ENCODE peak calls at places on chromosomes 12 and 14, in seven cellular contexts. One of them, this sample, is unnamed.
A peak's percentile ranks its signal among the peaks of the same experiment; 100 is the strongest.

GRCh38 chr12:4241592-4241991 is 32.0 kb upstream of the CCND2 start:
- DNase-seq in HFF-Myc: no peak
- DNase-seq in fibroblast of lung: no peak
- DNase-seq in GDM1: no peak
- DNase-seq in mucosa of descending colon: no peak
- DNase-seq in NCI-H1694: no peak
- DNase-seq in sigmoid colon: no peak
- DNase-seq in this sample: no peak

GRCh38 chr12:14185441-14186192 is 179.9 kb upstream of the ATF7IP start:
- DNase-seq in HFF-Myc: peak; percentile 22
- DNase-seq in fibroblast of lung: peak; percentile 37
- DNase-seq in GDM1: no peak
- DNase-seq in mucosa of descending colon: no peak
- DNase-seq in NCI-H1694: peak; percentile 81
- DNase-seq in sigmoid colon: no peak
- DNase-seq in this sample: peak; percentile 70

GRCh38 chr12:80086025-80086424 is 13.3 kb upstream of the OTOGL start:
- DNase-seq in HFF-Myc: no peak
- DNase-seq in fibroblast of lung: no peak
- DNase-seq in GDM1: no peak
- DNase-seq in mucosa of descending colon: no peak
- DNase-seq in NCI-H1694: no peak
- DNase-seq in sigmoid colon: no peak
- DNase-seq in this sample: no peak

GRCh38 chr14:99619873-99620834 is 16.1 kb upstream of the CCDC85C start:
- DNase-seq in HFF-Myc: no peak
- DNase-seq in fibroblast of lung: no peak
- DNase-seq in GDM1: no peak
- DNase-seq in mucosa of descending colon: no peak
- DNase-seq in NCI-H1694: no peak
- DNase-seq in sigmoid colon: no peak
- DNase-seq in this sample: no peak

GRCh38 chr12:27226319-27226984 is 17.6 kb upstream of the STK38L start:
- DNase-seq in HFF-Myc: no peak
- DNase-seq in fibroblast of lung: no peak
- DNase-seq in GDM1: no peak
- DNase-seq in mucosa of descending colon: no peak
- DNase-seq in NCI-H1694: no peak
- DNase-seq in sigmoid colon: no peak
- DNase-seq in this sample: peak; percentile 82

GRCh38 chr12:67915335-67915851 is 73.9 kb upstream of the IFNG-AS1 start:
- DNase-seq in HFF-Myc: no peak
- DNase-seq in fibroblast of lung: no peak
- DNase-seq in GDM1: no peak
- DNase-seq in mucosa of descending colon: no peak
- DNase-seq in NCI-H1694: no peak
- DNase-seq in sigmoid colon: no peak
- DNase-seq in this sample: no peak

GRCh38 chr12:573226-573625 is 90.0 kb downstream of the NINJ2 start:
- DNase-seq in HFF-Myc: no peak
- DNase-seq in fibroblast of lung: no peak
- DNase-seq in GDM1: no peak
- DNase-seq in mucosa of descending colon: no peak
- DNase-seq in NCI-H1694: no peak
- DNase-seq in sigmoid colon: peak; percentile 7
- DNase-seq in this sample: no peak

GRCh38 chr12:108702534-108702933 is 28.8 kb downstream of the CORO1C start:
- DNase-seq in HFF-Myc: no peak
- DNase-seq in fibroblast of lung: no peak
- DNase-seq in GDM1: no peak
- DNase-seq in mucosa of descending colon: no peak
- DNase-seq in NCI-H1694: no peak
- DNase-seq in sigmoid colon: no peak
- DNase-seq in this sample: no peak

GRCh38 chr12:124718458-124718857 is 145.2 kb downstream of the SCARB1 start:
- DNase-seq in HFF-Myc: no peak
- DNase-seq in fibroblast of lung: no peak
- DNase-seq in GDM1: no peak
- DNase-seq in mucosa of descending colon: no peak
- DNase-seq in NCI-H1694: no peak
- DNase-seq in sigmoid colon: no peak
- DNase-seq in this sample: no peak

GRCh38 chr12:10268037-10268436 is 39.6 kb upstream of the KLRD1 start:
- DNase-seq in HFF-Myc: no peak
- DNase-seq in fibroblast of lung: no peak
- DNase-seq in GDM1: no peak
- DNase-seq in mucosa of descending colon: no peak
- DNase-seq in NCI-H1694: no peak
- DNase-seq in sigmoid colon: no peak
- DNase-seq in this sample: no peak

GRCh38 chr12:69570545-69571399 is 14.5 kb upstream of the CCT2 start:
- DNase-seq in HFF-Myc: no peak
- DNase-seq in fibroblast of lung: peak; percentile 82
- DNase-seq in GDM1: no peak
- DNase-seq in mucosa of descending colon: no peak
- DNase-seq in NCI-H1694: peak; percentile 41
- DNase-seq in sigmoid colon: peak; percentile 68
- DNase-seq in this sample: peak; percentile 74

GRCh38 chr14:103382375-103382774 is 2.8 kb upstream of the MARK3 start:
- DNase-seq in HFF-Myc: no peak
- DNase-seq in fibroblast of lung: peak; percentile 66
- DNase-seq in GDM1: no peak
- DNase-seq in mucosa of descending colon: no peak
- DNase-seq in NCI-H1694: no peak
- DNase-seq in sigmoid colon: no peak
- DNase-seq in this sample: no peak

GRCh38 chr14:74483321-74483720 is 9.8 kb downstream of the NPC2 start:
- DNase-seq in HFF-Myc: no peak
- DNase-seq in fibroblast of lung: no peak
- DNase-seq in GDM1: no peak
- DNase-seq in mucosa of descending colon: no peak
- DNase-seq in NCI-H1694: no peak
- DNase-seq in sigmoid colon: no peak
- DNase-seq in this sample: no peak

GRCh38 chr12:24996102-24996797 is 47.3 kb upstream of the BCAT1 start:
- DNase-seq in HFF-Myc: no peak
- DNase-seq in fibroblast of lung: peak; percentile 8
- DNase-seq in GDM1: no peak
- DNase-seq in mucosa of descending colon: no peak
- DNase-seq in NCI-H1694: peak; percentile 30
- DNase-seq in sigmoid colon: no peak
- DNase-seq in this sample: no peak

GRCh38 chr12:14833952-14834351 is 9.4 kb downstream of the ART4 start:
- DNase-seq in HFF-Myc: no peak
- DNase-seq in fibroblast of lung: peak; percentile 31
- DNase-seq in GDM1: no peak
- DNase-seq in mucosa of descending colon: no peak
- DNase-seq in NCI-H1694: no peak
- DNase-seq in sigmoid colon: no peak
- DNase-seq in this sample: no peak

GRCh38 chr14:102046337-102047278 is 40.2 kb downstream of the HSP90AA1 start:
- DNase-seq in HFF-Myc: peak; percentile 47
- DNase-seq in fibroblast of lung: peak; percentile 76
- DNase-seq in GDM1: no peak
- DNase-seq in mucosa of descending colon: peak; percentile 89
- DNase-seq in NCI-H1694: peak; percentile 32
- DNase-seq in sigmoid colon: peak; percentile 93
- DNase-seq in this sample: peak; percentile 61

GRCh38 chr12:53941750-53942149 is 3.1 kb downstream of the HOXC13 start:
- DNase-seq in HFF-Myc: no peak
- DNase-seq in fibroblast of lung: no peak
- DNase-seq in GDM1: no peak
- DNase-seq in mucosa of descending colon: no peak
- DNase-seq in NCI-H1694: no peak
- DNase-seq in sigmoid colon: no peak
- DNase-seq in this sample: no peak

GRCh38 chr14:24367506-24368214 is at the start of gene NFATC4:
- DNase-seq in HFF-Myc: peak; percentile 96
- DNase-seq in fibroblast of lung: peak; percentile 99
- DNase-seq in GDM1: peak; percentile 65
- DNase-seq in mucosa of descending colon: peak; percentile 69
- DNase-seq in NCI-H1694: peak; percentile 98
- DNase-seq in sigmoid colon: peak; percentile 95
- DNase-seq in this sample: no peak

GRCh38 chr12:3520168-3520567 is 29.2 kb downstream of the PRMT8 start:
- DNase-seq in HFF-Myc: no peak
- DNase-seq in fibroblast of lung: no peak
- DNase-seq in GDM1: no peak
- DNase-seq in mucosa of descending colon: peak; percentile 61
- DNase-seq in NCI-H1694: peak; percentile 88
- DNase-seq in sigmoid colon: no peak
- DNase-seq in this sample: peak; percentile 11

GRCh38 chr14:100892496-100893227 is 10.9 kb downstream of the RTL1 start:
- DNase-seq in HFF-Myc: no peak
- DNase-seq in fibroblast of lung: no peak
- DNase-seq in GDM1: no peak
- DNase-seq in mucosa of descending colon: no peak
- DNase-seq in NCI-H1694: no peak
- DNase-seq in sigmoid colon: peak; percentile 42
- DNase-seq in this sample: no peak

GRCh38 chr12:132403636-132404434 is 74.4 kb upstream of the GALNT9 start:
- DNase-seq in HFF-Myc: no peak
- DNase-seq in fibroblast of lung: no peak
- DNase-seq in GDM1: no peak
- DNase-seq in mucosa of descending colon: peak; percentile 35
- DNase-seq in NCI-H1694: no peak
- DNase-seq in sigmoid colon: peak; percentile 53
- DNase-seq in this sample: no peak

GRCh38 chr12:54549774-54550451 is 512 bp downstream of the PDE1B start:
- DNase-seq in HFF-Myc: peak; percentile 10
- DNase-seq in fibroblast of lung: no peak
- DNase-seq in GDM1: no peak
- DNase-seq in mucosa of descending colon: no peak
- DNase-seq in NCI-H1694: no peak
- DNase-seq in sigmoid colon: peak; percentile 69
- DNase-seq in this sample: no peak

GRCh38 chr14:98174031-98174430 is 1098.0 kb downstream of the BCL11B start:
- DNase-seq in HFF-Myc: no peak
- DNase-seq in fibroblast of lung: no peak
- DNase-seq in GDM1: no peak
- DNase-seq in mucosa of descending colon: no peak
- DNase-seq in NCI-H1694: no peak
- DNase-seq in sigmoid colon: no peak
- DNase-seq in this sample: no peak

GRCh38 chr12:115337693-115338543 is 653.9 kb upstream of the TBX3 start:
- DNase-seq in HFF-Myc: peak; percentile 87
- DNase-seq in fibroblast of lung: peak; percentile 93
- DNase-seq in GDM1: no peak
- DNase-seq in mucosa of descending colon: no peak
- DNase-seq in NCI-H1694: no peak
- DNase-seq in sigmoid colon: peak; percentile 79
- DNase-seq in this sample: peak; percentile 74

GRCh38 chr12:54229624-54230212 is 40.9 kb upstream of the SMUG1 start:
- DNase-seq in HFF-Myc: peak; percentile 79
- DNase-seq in fibroblast of lung: peak; percentile 96
- DNase-seq in GDM1: no peak
- DNase-seq in mucosa of descending colon: no peak
- DNase-seq in NCI-H1694: no peak
- DNase-seq in sigmoid colon: peak; percentile 80
- DNase-seq in this sample: peak; percentile 51

GRCh38 chr12:106712768-106713167 is 61.7 kb upstream of the RIC8B start:
- DNase-seq in HFF-Myc: no peak
- DNase-seq in fibroblast of lung: no peak
- DNase-seq in GDM1: no peak
- DNase-seq in mucosa of descending colon: no peak
- DNase-seq in NCI-H1694: no peak
- DNase-seq in sigmoid colon: no peak
- DNase-seq in this sample: no peak

This sample was measured in LoVo.